ENCODE peak calls at places on chromosome 9, in seven cellular contexts. U is heart left ventricle, E is sigmoid colon, S is breast epithelium, J is fibroblast of lung, Q is kidney, K is aorta. W is an unnamed sample. For H3K4me1, the result is how much of the 10 kb centered on the place peaks cover.

GRCh38 chr9:113349044-113349433 is 302 bp upstream of the BSPRY start:
- DNase-seq in S (no peak), J (no peak), U (no peak), K (no peak), E (no peak), Q (no peak), W (no peak)

GRCh38 chr9:104987743-104988142 is 59.8 kb upstream of the ABCA1 start:
- DNase-seq in E (no peak), S (no peak), Q (no peak), J (no peak), U (no peak), K (no peak), W (no peak)

GRCh38 chr9:5976668-5977397 is 38.6 kb downstream of the RANBP6 start:
- DNase-seq in E (no peak), S (no peak), U (no peak), J (no peak), K (no peak), Q (no peak), W (no peak)

GRCh38 chr9:133238272-133238850 is 29.3 kb upstream of the OBP2B start:
- DNase-seq in Q (peak), U (peak), E (peak), S (peak), K (peak), J (peak), W (peak)

GRCh38 chr9:70340572-70340971 is 73.9 kb downstream of the KLF9 start:
- DNase-seq in J (peak), Q (no peak), S (no peak), E (no peak), K (no peak), U (no peak), W (no peak)

GRCh38 chr9:93297659-93298497 is 113.9 kb downstream of the WNK2 start:
- DNase-seq in J (no peak), S (no peak), K (no peak), Q (peak), U (no peak), E (peak), W (no peak)

GRCh38 chr9:129359871-129360536 is 181.9 kb upstream of the IER5L start:
- DNase-seq in K (no peak), U (no peak), J (no peak), E (no peak), S (no peak), Q (peak), W (no peak)

GRCh38 chr9:129558551-129559505 is 62.1 kb downstream of the C9orf50 start:
- DNase-seq in J (no peak), U (no peak), Q (peak), S (no peak), K (no peak), E (no peak), W (no peak)

GRCh38 chr9:114085404-114085803 is 7.3 kb upstream of the AMBP start:
- DNase-seq in K (no peak), J (no peak), S (no peak), Q (peak), E (peak), U (no peak), W (no peak)

GRCh38 chr9:16386579-16387077 is 483.8 kb downstream of the BNC2 start:
- DNase-seq in Q (no peak), K (no peak), U (no peak), S (no peak), J (no peak), E (no peak), W (no peak)

GRCh38 chr9:134372621-134373267 is 46.5 kb downstream of the RXRA start:
- DNase-seq in E (peak), Q (no peak), U (peak), J (peak), S (no peak), K (peak), W (peak)

GRCh38 chr9:27377811-27378345 is 80.9 kb upstream of the EQTN start:
- DNase-seq in K (no peak), J (no peak), U (no peak), E (no peak), S (no peak), Q (no peak), W (no peak)

GRCh38 chr9:131258186-131258585 is 18.1 kb downstream of the FAM78A start:
- DNase-seq in S (no peak), K (no peak), J (no peak), Q (no peak), E (no peak), U (peak), W (peak)

GRCh38 chr9:131257266-131258025 is 18.9 kb downstream of the FAM78A start:
- DNase-seq in J (no peak), U (peak), S (no peak), E (no peak), Q (no peak), K (no peak), W (no peak)

GRCh38 chr9:131252120-131252519 is 24.2 kb downstream of the FAM78A start:
- DNase-seq in S (no peak), K (no peak), U (no peak), Q (no peak), J (no peak), E (no peak), W (peak)

GRCh38 chr9:131255731-131256197 is 20.5 kb downstream of the FAM78A start:
- DNase-seq in S (no peak), E (no peak), J (no peak), K (no peak), U (peak), Q (no peak), W (no peak)

DNA sequence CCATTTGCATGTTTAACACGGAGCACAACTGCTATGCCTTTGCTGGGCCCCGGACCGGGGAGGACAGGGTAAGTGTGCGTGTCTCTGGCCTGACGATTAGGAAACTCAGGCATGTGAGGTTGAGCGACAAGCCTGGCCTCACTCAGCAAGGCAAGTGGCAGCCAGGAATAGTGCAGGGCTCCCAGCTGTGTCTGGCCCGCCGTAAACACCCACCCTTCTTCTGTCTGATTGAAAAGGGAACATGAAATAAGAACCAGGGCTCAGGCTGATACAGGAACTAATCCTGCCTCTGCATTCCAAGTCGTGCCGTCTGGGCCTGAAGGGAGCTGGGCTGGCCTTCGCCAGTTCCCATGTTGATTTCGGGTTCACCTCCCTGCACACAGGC is 22.2 kb downstream of the FAM78A start:
- DNase-seq in Q (no peak), K (no peak), E (no peak), S (no peak), J (no peak), U (peak), W (peak)
- H3K4me1 ChIP-seq in Q (under half), K (under half), E (under half), S (under half), J (under half), U (under half), W (under half)

GRCh38 chr9:84701801-84702200 is 32.3 kb downstream of the NTRK2 start:
- DNase-seq in E (no peak), U (no peak), S (no peak), Q (no peak), J (no peak), K (no peak), W (no peak)
- H3K4me3 ChIP-seq in E (no peak), U (no peak), S (no peak), Q (no peak), J (no peak), K (no peak), W (no peak)

GRCh38 chr9:137313956-137314560 is 12.0 kb upstream of the NRARP start:
- DNase-seq in E (peak), S (peak), K (no peak), J (no peak), U (peak), Q (peak), W (no peak)

GRCh38 chr9:137311171-137311970 is 9.3 kb upstream of the NRARP start:
- DNase-seq in K (peak), Q (peak), J (no peak), E (no peak), S (peak), U (no peak), W (peak)

GRCh38 chr9:137313326-137313920 is 11.4 kb upstream of the NRARP start:
- DNase-seq in K (peak), J (no peak), E (peak), U (no peak), S (peak), Q (no peak), W (no peak)

GRCh38 chr9:137311971-137312851 is 10.1 kb upstream of the NRARP start:
- DNase-seq in J (no peak), U (no peak), S (peak), Q (peak), E (no peak), K (peak), W (no peak)

DNA sequence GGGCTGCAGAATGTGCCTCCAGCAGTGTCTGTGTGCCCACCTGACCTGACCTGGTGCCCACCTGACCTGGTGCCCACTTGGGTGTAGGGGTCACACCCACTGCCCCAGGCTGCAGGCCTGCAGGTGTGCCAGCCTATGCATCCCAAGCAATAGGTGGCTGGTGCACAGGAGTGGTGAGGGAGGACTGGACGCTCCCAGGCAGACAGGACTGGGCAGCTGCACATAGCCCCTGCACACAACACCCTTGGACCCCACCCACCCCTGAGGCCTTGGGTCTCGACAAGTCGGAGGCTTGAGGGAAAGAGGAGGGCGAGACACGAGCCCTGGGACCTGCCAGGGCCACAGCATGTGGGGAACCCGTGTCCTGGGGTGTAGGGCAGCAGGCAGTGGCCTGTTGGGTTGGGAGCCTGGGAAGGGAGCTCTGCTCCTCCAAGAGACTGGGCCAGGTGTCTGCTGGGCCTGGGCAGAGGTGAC is 10.8 kb upstream of the NRARP start:
- DNase-seq in U (no peak), J (no peak), Q (peak), K (peak), E (peak), S (peak), W (no peak)
- H3K4me1 ChIP-seq in U (under half), J (under half), Q (under half), K (under half), E (under half), S (under half), W (under half)

DNA sequence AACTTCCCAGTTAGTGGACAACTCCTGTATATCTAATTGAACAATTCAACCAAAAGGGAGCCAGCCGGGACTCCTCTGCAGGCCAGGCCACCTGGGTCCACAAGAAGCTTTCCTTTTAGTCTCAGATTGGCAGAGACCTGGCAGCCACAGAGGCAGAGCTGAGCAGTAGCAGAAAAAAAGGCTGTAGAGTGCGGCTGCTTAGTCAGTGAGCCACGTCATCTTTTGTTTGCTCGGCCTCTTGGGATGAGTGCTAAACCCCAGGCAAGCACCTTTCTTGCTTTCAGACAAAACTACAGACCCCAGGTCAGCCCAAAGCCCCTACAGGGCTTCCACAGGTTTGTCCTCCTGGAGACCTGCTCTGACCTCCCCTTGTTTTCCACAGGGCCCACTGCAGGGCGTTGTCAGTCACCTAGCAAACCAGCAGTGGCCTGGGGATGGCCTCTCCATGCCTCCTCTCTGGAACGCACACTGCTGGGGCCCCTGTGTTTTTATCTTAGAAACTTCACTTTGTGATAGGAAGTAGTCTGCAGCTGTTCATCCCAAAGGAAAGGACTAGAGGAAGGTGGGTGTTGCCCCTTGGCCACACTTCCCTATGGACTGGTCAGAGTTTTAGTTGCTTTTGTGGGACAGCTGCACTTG is 49.9 kb downstream of the SHB start:
- DNase-seq in E (peak), U (no peak), K (no peak), J (peak), Q (no peak), S (peak), W (peak)
- H3K4me3 ChIP-seq in E (no peak), U (no peak), K (no peak), J (no peak), Q (no peak), S (no peak), W (no peak)

DNA sequence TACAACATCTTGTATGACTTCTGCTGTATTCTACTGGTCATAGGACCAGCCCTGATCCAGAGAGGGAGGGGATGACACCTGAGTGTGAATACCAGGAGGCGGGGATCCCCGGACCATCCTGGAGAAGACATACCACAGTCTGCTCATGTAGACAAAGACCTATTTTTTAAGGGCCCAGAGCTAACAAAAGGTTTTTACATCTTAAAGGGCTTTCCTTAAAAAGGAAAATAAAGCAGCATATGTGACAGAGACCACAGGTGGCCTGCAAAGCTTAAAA is 43.8 kb downstream of the RAPGEF1 start:
- DNase-seq in J (no peak), Q (no peak), E (no peak), S (no peak), K (no peak), U (no peak), W (no peak)
- H3K4me1 ChIP-seq in J (under half), Q (under half), E (half or more), S (under half), K (under half), U (under half), W (under half)

GRCh38 chr9:136725612-136726011 is 13.2 kb downstream of the DIPK1B start:
- DNase-seq in K (no peak), E (no peak), Q (no peak), U (no peak), J (peak), S (no peak), W (no peak)
- H3K4me3 ChIP-seq in K (no peak), E (no peak), Q (no peak), U (peak), J (no peak), S (peak), W (peak)

GRCh38 chr9:136570916-136571315 is 25.1 kb upstream of the NOTCH1 start:
- DNase-seq in U (no peak), E (no peak), J (no peak), K (no peak), Q (peak), S (no peak), W (peak)

GRCh38 chr9:136572003-136572595 is 26.3 kb upstream of the NOTCH1 start:
- DNase-seq in J (peak), E (no peak), Q (peak), U (peak), K (peak), S (no peak), W (peak)

GRCh38 chr9:136570191-136570845 is 24.5 kb upstream of the NOTCH1 start:
- DNase-seq in Q (peak), J (no peak), U (no peak), E (no peak), K (no peak), S (no peak), W (peak)

GRCh38 chr9:136572596-136573313 is 26.9 kb upstream of the NOTCH1 start:
- DNase-seq in E (no peak), Q (peak), J (no peak), U (peak), S (no peak), K (no peak), W (no peak)

DNA sequence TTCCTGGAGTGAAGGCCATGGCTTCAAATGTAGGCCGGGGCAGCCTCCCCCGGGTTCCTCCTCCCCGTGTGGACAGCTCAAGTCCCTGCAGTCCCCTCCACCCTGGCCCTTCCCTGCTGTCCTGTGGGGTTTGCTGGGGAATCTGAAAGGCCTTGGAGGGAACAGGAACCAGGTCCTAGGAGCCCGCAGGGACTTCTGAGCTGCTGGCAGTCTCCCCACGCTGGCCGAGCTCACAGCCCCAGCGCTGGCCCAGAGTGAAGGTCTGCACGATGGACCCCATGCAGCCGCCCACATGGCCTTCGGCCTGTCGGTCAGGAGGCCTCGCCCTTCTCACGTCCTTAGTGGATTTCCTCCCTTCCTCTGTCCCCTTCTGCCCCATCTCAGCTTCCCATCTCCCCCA is 25.7 kb upstream of the NOTCH1 start:
- DNase-seq in J (no peak), K (no peak), E (no peak), U (no peak), Q (peak), S (no peak), W (no peak)
- H3K4me1 ChIP-seq in J (under half), K (under half), E (half or more), U (under half), Q (under half), S (under half), W (under half)

DNA sequence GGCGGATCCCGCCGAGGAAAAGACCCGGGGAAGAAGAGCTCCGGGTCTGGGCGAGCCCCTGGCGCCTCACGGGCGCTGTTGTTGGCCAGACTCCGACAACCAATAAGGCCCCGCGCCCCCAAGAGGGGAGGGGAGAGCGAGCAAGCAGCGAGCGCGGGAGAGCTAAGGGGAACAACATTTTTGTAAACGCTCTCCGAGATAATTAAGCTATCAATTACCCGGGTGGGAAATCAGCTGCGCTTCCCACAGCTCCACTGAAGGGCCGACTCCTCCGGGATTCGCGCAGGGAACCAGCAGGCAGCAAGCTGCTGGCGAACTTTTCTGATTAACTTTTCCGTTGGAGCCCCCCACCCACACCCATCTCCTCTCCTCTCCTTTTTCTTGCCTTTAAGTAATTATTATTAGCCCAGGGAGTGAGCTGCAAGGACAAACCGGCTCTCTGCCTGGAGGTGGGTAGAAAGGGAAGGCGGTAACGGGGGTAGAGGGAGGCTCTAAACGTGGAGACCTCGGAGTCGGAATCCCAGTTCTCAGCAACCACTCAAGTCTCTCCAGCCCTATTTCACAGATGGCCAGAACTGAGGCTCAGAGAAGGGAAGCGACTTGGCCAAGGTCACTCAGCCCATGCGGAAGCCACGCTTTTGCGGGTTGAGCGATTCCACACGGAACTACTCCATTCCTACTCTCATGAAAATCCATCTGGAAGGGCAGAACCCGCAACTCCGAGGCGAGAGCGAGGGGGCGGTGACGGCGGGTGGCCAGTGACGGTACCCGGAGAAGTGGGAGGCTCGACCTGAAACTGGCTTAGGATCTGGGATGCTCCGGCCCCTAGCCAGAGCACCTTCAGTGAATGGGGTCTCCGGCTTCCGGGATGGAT is 1.3 kb downstream of the ASTN2 start:
- DNase-seq in Q (peak), E (no peak), U (no peak), K (peak), J (no peak), S (no peak), W (peak)
- H3K4me3 ChIP-seq in Q (peak), E (peak), U (peak), K (peak), J (no peak), S (peak), W (no peak)